ENCODE peak calls at places on chromosomes 3 and 15, in five cellular contexts. Y, W, T, E and B are unnamed samples. For H3K4me1, the result is how much of the 10 kb centered on the place peaks cover.

GRCh38 chr15:67267951-67268941 is 13.7 kb downstream of the IQCH start:
- DNase-seq in W (no peak), Y (no peak), T (no peak), E (no peak), B (no peak)

GRCh38 chr3:35936571-35936970 is 297.2 kb downstream of the ARPP21 start:
- DNase-seq in Y (no peak), T (no peak), E (no peak), W (no peak), B (no peak)

GRCh38 chr3:47578691-47579632 is at the start of gene CSPG5:
- DNase-seq in E (no peak), T (no peak), W (peak), Y (peak), B (no peak)

GRCh38 chr3:81048058-81048665 is 713.3 kb downstream of the GBE1 start:
- DNase-seq in Y (no peak), W (no peak), T (no peak), E (no peak), B (no peak)

GRCh38 chr15:31474059-31474868 is 147.6 kb downstream of the KLF13 start:
- DNase-seq in T (no peak), E (no peak), W (no peak), Y (no peak), B (no peak)

GRCh38 chr3:89252865-89253264 is 145.4 kb downstream of the EPHA3 start:
- DNase-seq in T (no peak), Y (no peak), W (no peak), E (no peak), B (no peak)

GRCh38 chr15:58701376-58701775 is 48.1 kb downstream of the ADAM10 start:
- DNase-seq in E (no peak), W (no peak), T (no peak), Y (no peak), B (no peak)

GRCh38 chr3:187212705-187213104 is 15.4 kb downstream of the RTP1 start:
- DNase-seq in E (no peak), Y (no peak), T (no peak), W (no peak), B (no peak)

GRCh38 chr3:38070013-38070412 is 31.0 kb downstream of the DLEC1 start:
- DNase-seq in W (no peak), T (no peak), Y (no peak), E (no peak), B (no peak)

GRCh38 chr15:85865070-85865684 is 70.5 kb upstream of the KLHL25 start:
- DNase-seq in Y (peak), E (peak), W (peak), T (no peak), B (no peak)

GRCh38 chr3:150975992-150976368 is 3.5 kb upstream of the CLRN1 start:
- DNase-seq in W (no peak), Y (no peak), E (no peak), T (no peak), B (no peak)

GRCh38 chr15:32877620-32878019 is 159.8 kb downstream of the GREM1 start:
- DNase-seq in Y (no peak), T (no peak), W (no peak), E (no peak), B (no peak)

GRCh38 chr3:173253471-173253870 is 112.4 kb upstream of the SPATA16 start:
- DNase-seq in E (peak), W (no peak), Y (no peak), T (no peak), B (no peak)

GRCh38 chr15:57149196-57149595 is 227.1 kb upstream of the CGNL1 start:
- DNase-seq in T (no peak), W (no peak), E (no peak), Y (no peak), B (no peak)

GRCh38 chr15:25706176-25706970 is 156.8 kb downstream of the ATP10A start:
- DNase-seq in W (no peak), Y (no peak), T (no peak), E (no peak), B (no peak)

GRCh38 chr15:70348581-70349344 is 251.0 kb upstream of the TLE3 start:
- DNase-seq in Y (peak), W (no peak), T (no peak), E (no peak), B (no peak)

GRCh38 chr3:179179256-179179655 is 31.1 kb downstream of the PIK3CA start:
- DNase-seq in E (no peak), T (no peak), W (no peak), Y (no peak), B (no peak)

GRCh38 chr3:123347691-123348264 is 101.1 kb downstream of the ADCY5 start:
- DNase-seq in E (no peak), Y (no peak), W (no peak), T (no peak), B (no peak)

GRCh38 chr3:149860881-149861280 is 47.9 kb downstream of the RNF13 start:
- DNase-seq in Y (no peak), E (no peak), T (no peak), W (no peak), B (no peak)

GRCh38 chr3:77530870-77531269 is 491.0 kb downstream of the ROBO2 start:
- DNase-seq in T (no peak), Y (no peak), E (no peak), W (no peak), B (no peak)

GRCh38 chr3:45914362-45915077 is 28.2 kb downstream of the CCR9 start:
- DNase-seq in E (no peak), Y (no peak), T (no peak), W (no peak), B (no peak)

GRCh38 chr3:183244219-183244618 is 8.8 kb upstream of the B3GNT5 start:
- DNase-seq in T (peak), E (no peak), W (no peak), Y (peak), B (peak)

GRCh38 chr3:51471775-51472652 is 27.8 kb downstream of the DCAF1 start:
- DNase-seq in W (no peak), Y (no peak), E (no peak), T (no peak), B (no peak)

GRCh38 chr3:9933561-9934234 is at the start of gene CRELD1:
- DNase-seq in T (peak), Y (peak), W (peak), E (peak), B (peak)

GRCh38 chr15:81491414-81492101 is 117.5 kb upstream of the TMC3 start:
- DNase-seq in T (no peak), Y (no peak), E (no peak), W (no peak), B (no peak)

GRCh38 chr3:23288286-23288685 is 85.2 kb downstream of the UBE2E2 start:
- DNase-seq in W (no peak), T (no peak), E (no peak), Y (no peak), B (no peak)

GRCh38 chr15:79967331-79968182 is 3.4 kb downstream of the BCL2A1 start:
- DNase-seq in W (no peak), T (no peak), Y (no peak), E (no peak), B (no peak)

GRCh38 chr3:157082305-157082981 is 77.5 kb downstream of the CCNL1 start:
- DNase-seq in T (no peak), Y (no peak), E (no peak), W (no peak), B (no peak)

GRCh38 chr15:57662802-57663201 is 43.7 kb upstream of the POLR2M start:
- DNase-seq in W (no peak), T (peak), E (no peak), Y (no peak), B (no peak)

GRCh38 chr15:32861741-32862140 is 143.9 kb downstream of the GREM1 start:
- DNase-seq in W (peak), Y (peak), T (peak), E (no peak), B (peak)

GRCh38 chr3:134328846-134329245 is 45.4 kb downstream of the AMOTL2 start:
- DNase-seq in Y (no peak), E (no peak), W (no peak), T (no peak), B (no peak)

GRCh38 chr15:75650908-75651809 is 3.4 kb downstream of the SNX33 start:
- DNase-seq in Y (peak), W (no peak), E (no peak), T (peak), B (peak)

GRCh38 chr3:167808910-167809309 is 73.4 kb downstream of the SERPINI1 start:
- DNase-seq in W (no peak), T (no peak), E (no peak), Y (no peak), B (no peak)

GRCh38 chr3:107928084-107928445 is 162.8 kb downstream of the CD47 start:
- DNase-seq in E (no peak), T (no peak), W (no peak), Y (no peak), B (no peak)

GRCh38 chr3:77079988-77080585 is 40.2 kb downstream of the ROBO2 start:
- DNase-seq in T (no peak), Y (no peak), E (peak), W (no peak), B (no peak)

GRCh38 chr3:123759311-123759710 is 124.8 kb downstream of the MYLK start:
- DNase-seq in W (no peak), T (peak), Y (no peak), E (no peak), B (no peak)

DNA sequence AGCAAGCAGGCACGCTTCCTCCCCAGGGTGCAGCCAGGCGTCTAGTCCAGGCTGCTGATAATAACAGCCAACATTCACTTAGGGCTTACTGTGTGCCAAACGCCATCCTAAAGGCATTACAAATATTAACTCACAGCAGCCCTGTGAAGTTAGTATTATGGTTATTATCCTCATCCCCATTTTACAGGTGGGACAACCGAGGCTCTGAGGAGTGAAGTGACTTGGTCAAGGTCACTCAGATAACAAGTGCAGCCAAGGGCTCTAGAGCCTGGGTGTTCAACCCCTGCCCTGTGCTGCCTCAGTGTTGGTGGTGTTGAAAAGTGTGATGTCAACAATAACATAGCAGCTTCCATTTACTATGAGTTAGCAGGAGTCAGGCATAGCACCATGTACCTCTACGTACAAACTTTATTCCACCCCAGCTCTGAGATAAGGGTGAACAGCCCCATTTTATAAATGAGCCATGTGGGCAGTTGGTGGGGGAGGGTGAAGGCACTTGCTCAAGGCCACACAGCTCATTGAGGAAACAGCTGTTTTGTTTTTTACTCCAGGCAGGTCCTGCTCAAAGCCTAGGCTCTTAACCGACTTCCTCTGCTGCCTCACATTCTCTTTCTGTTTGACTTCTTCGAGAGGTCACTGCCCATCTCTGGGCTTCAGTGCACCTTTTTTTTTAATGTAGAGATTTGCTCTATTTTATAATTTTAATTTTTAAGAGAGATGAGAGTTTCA is 24.0 kb upstream of the TRH start:
- DNase-seq in T (no peak), Y (no peak), E (no peak), W (peak), B (no peak)
- H3K4me1 ChIP-seq in T (under half), Y (under half), E (under half), W (under half), B (under half)

DNA sequence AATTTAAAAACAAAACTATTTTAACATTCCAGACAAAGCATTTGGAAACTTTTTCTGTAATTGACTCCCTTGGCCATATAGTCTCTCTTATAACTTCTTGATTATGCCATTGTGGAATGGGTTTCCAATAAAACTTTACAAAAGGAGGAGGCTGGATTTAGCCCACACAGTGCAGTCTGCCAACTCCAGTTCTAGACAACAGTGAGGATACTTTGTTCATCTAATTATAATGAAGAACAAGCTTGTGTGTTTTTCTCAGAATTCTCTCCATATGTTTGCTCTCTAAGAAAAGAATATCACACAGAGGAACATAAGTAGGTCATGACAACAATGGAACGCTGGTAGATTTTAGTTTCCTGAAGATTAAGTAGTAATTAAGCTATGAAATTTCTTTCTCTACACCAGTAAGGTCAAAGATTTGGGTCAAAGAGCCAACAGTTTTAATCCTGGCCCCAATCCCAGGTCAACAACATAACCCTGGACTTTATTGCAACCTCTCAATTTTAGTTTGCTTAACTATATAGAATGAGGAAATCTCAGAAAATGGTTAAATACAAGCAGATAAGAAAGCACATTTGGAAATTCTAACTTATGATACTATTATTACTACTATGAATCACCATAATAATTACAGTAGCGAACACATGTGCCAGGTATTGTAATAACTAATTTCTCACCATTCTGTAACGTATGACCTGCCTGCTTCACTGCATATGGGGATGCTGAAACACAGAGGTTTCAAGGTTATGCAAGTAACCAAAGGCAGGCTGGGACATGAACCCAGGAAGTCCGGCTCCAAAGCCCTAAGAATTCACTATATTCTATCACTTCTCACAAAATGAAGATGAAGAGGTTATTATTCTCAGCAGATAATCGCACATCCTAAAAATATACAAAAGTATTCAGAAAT is 65.7 kb downstream of the TJP1 start:
- DNase-seq in E (no peak), W (no peak), Y (no peak), T (no peak), B (no peak)
- H3K4me1 ChIP-seq in E (under half), W (under half), Y (under half), T (under half), B (under half)

GRCh38 chr3:127734181-127734720 is 61.5 kb downstream of the ABTB1 start:
- DNase-seq in Y (no peak), T (no peak), W (no peak), E (no peak), B (peak)

GRCh38 chr3:127735767-127736693 is 63.3 kb downstream of the ABTB1 start:
- DNase-seq in E (no peak), T (peak), Y (no peak), W (peak), B (no peak)

GRCh38 chr3:127732879-127733350 is 60.2 kb downstream of the ABTB1 start:
- DNase-seq in Y (no peak), E (no peak), T (no peak), W (no peak), B (peak)

GRCh38 chr3:127733781-127734180 is 61.0 kb downstream of the ABTB1 start:
- DNase-seq in T (no peak), Y (no peak), W (no peak), E (no peak), B (no peak)

DNA sequence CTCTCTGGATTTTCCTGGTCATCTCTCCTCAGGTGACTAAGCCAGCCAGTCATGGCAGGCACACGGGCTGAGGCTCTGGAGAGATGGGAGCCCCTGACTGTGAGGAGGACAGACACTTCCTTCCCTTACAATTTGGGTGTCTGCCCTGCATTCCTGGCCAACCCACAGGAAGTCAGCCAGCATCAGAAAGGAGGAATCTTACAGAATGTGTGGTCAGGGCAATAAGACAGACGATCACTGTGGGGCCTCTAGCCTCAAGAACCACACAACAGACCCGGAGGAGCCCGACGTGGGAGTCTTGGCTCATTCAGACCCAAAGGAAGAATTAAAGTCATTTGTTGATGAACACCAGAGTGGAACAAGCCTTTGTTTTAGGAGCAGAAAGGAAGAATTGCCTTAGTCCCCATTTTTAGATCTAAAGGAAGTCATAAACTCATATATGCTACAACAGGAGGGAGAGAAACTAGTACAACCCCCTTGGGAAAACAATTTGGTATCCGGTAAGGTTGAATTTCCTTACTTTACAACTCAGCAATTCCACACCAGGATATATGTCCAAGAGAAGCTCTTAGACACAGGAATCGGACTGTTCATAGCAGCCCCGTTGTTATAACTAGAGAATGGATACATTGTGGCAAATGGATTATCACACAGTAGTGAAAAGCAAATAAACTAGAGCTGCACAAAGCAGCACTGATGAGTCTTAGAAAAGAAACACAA is 62.2 kb downstream of the ABTB1 start:
- DNase-seq in T (no peak), Y (peak), W (peak), E (peak), B (no peak)
- H3K4me1 ChIP-seq in T (under half), Y (half or more), W (under half), E (under half), B (half or more)

GRCh38 chr15:78879517-78880241 is 7.0 kb downstream of the MORF4L1 start:
- DNase-seq in Y (no peak), T (no peak), E (no peak), W (no peak), B (no peak)
- H3K4me1 ChIP-seq in Y (half or more), T (under half), E (under half), W (under half), B (half or more)